ENCODE peak calls at places on chromosome 11, in four cellular contexts. N, W, J and Q are unnamed samples.

GRCh38 chr11:1042626-1043562 is 6.4 kb upstream of the MUC6 start:
- DNase-seq in N (no peak), W (no peak), J (no peak), Q (no peak)

GRCh38 chr11:69525516-69526452 is 44.3 kb downstream of the LINC01488 start:
- DNase-seq in N (peak; percentile 66), W (no peak), J (no peak), Q (no peak)

GRCh38 chr11:9653871-9654270 is 10.0 kb upstream of the SWAP70 start:
- DNase-seq in N (no peak), W (no peak), J (no peak), Q (no peak)

GRCh38 chr11:123062892-123063395 is 1.0 kb upstream of the HSPA8 start:
- DNase-seq in N (no peak), W (peak; percentile 41), J (peak; percentile 54), Q (no peak)

GRCh38 chr11:119108151-119108856 is 1.2 kb downstream of the C2CD2L start:
- DNase-seq in N (no peak), W (no peak), J (peak; percentile 60), Q (peak; percentile 98)

GRCh38 chr11:123421589-123421988 is 8.5 kb upstream of the GRAMD1B start:
- DNase-seq in N (no peak), W (no peak), J (no peak), Q (peak; percentile 29)

GRCh38 chr11:76623171-76623883 is 47.2 kb downstream of the LRRC32 start:
- DNase-seq in N (no peak), W (no peak), J (no peak), Q (no peak)

GRCh38 chr11:27552356-27552755 is 45.8 kb upstream of the LIN7C start:
- DNase-seq in N (no peak), W (no peak), J (no peak), Q (no peak)

GRCh38 chr11:118437736-118438125 is 1.4 kb downstream of the KMT2A start:
- DNase-seq in N (peak; percentile 74), W (peak; percentile 22), J (no peak), Q (peak; percentile 81)